ENCODE peak calls at places on chromosome 16, in eight cellular contexts. J is stimulated activated CD4-positive, alpha-beta T cell treated with anti-CD3 and anti-CD28 coated beads, Interleukin-1b, Interleukin-23, amount 100 ng/mL, for 24 hours; S is globus pallidus; U is AML-193; Z is osteoblast; H is stimulated activated naive CD4-positive, alpha-beta T cell; I is WTC11; F is AG10803. K is an unnamed sample.

GRCh38 chr16:67641779-67642708 is 2.9 kb upstream of the CARMIL2 start:
- DNase-seq in J (no peak), S (peak; percentile 75), U (no peak), Z (peak; percentile 92), H (no peak), I (no peak), F (peak; percentile 61), K (no peak)

GRCh38 chr16:89037261-89038152 is 56.1 kb upstream of the ACSF3 start:
- DNase-seq in J (no peak), S (no peak), U (peak; percentile 20), Z (peak; percentile 97), H (no peak), I (peak; percentile 78), F (peak; percentile 16), K (no peak)

GRCh38 chr16:1199342-1200013 is 25.6 kb downstream of the TPSG1 start:
- DNase-seq in J (no peak), S (no peak), U (no peak), Z (no peak), H (no peak), I (peak; percentile 33), F (no peak), K (no peak)

GRCh38 chr16:31393056-31393455 is at the start of gene ITGAD:
- DNase-seq in J (no peak), S (no peak), U (no peak), Z (no peak), H (no peak), I (no peak), F (no peak), K (no peak)

GRCh38 chr16:68902376-68903345 is 59.3 kb downstream of the TANGO6 start:
- DNase-seq in J (no peak), S (peak; percentile 70), U (peak; percentile 43), Z (no peak), H (no peak), I (peak; percentile 54), F (peak; percentile 42), K (no peak)

GRCh38 chr16:80296034-80296433 is 244.8 kb upstream of the DYNLRB2 start:
- DNase-seq in J (no peak), S (no peak), U (no peak), Z (no peak), H (no peak), I (no peak), F (no peak), K (no peak)

GRCh38 chr16:69465083-69465721 is 40.8 kb downstream of the CYB5B start:
- DNase-seq in J (no peak), S (no peak), U (no peak), Z (no peak), H (no peak), I (no peak), F (no peak), K (no peak)

GRCh38 chr16:49986351-49987124 is 38.5 kb upstream of the CNEP1R1 start:
- DNase-seq in J (no peak), S (no peak), U (no peak), Z (no peak), H (no peak), I (no peak), F (peak; percentile 59), K (no peak)

GRCh38 chr16:68762996-68763756 is 26.1 kb downstream of the CDH1 start:
- DNase-seq in J (no peak), S (peak; percentile 65), U (no peak), Z (no peak), H (no peak), I (peak; percentile 54), F (peak; percentile 78), K (no peak)

GRCh38 chr16:58960484-58960883 is 226.4 kb upstream of the GOT2 start:
- DNase-seq in J (no peak), S (no peak), U (no peak), Z (no peak), H (no peak), I (peak; percentile 46), F (no peak), K (no peak)

GRCh38 chr16:69814561-69814960 is 52.4 kb downstream of the WWP2 start:
- DNase-seq in J (no peak), S (no peak), U (no peak), Z (no peak), H (no peak), I (no peak), F (no peak), K (no peak)

GRCh38 chr16:67202956-67203493 is 4.1 kb downstream of the ELMO3 start:
- DNase-seq in J (no peak), S (no peak), U (no peak), Z (peak; percentile 83), H (no peak), I (no peak), F (no peak), K (no peak)

GRCh38 chr16:80883159-80883642 is 78.8 kb upstream of the CDYL2 start:
- DNase-seq in J (no peak), S (no peak), U (no peak), Z (no peak), H (no peak), I (no peak), F (no peak), K (no peak)

GRCh38 chr16:89274561-89275283 is 57.2 kb downstream of the ZNF778 start:
- DNase-seq in J (no peak), S (no peak), U (no peak), Z (no peak), H (no peak), I (no peak), F (no peak), K (no peak)

GRCh38 chr16:88566158-88566557 is 4.0 kb upstream of the ZC3H18 start:
- DNase-seq in J (peak; percentile 19), S (no peak), U (no peak), Z (no peak), H (no peak), I (no peak), F (peak; percentile 31), K (peak; percentile 25)

GRCh38 chr16:12027091-12027490 is 50.6 kb downstream of the SNX29 start:
- DNase-seq in J (no peak), S (no peak), U (no peak), Z (no peak), H (no peak), I (no peak), F (no peak), K (no peak)

GRCh38 chr16:84976644-84977400 is 34.5 kb downstream of the ZDHHC7 start:
- DNase-seq in J (no peak), S (peak; percentile 55), U (no peak), Z (peak; percentile 80), H (no peak), I (no peak), F (no peak), K (no peak)

GRCh38 chr16:8767176-8767575 is 30.3 kb downstream of the TMEM186 start:
- DNase-seq in J (no peak), S (no peak), U (no peak), Z (no peak), H (no peak), I (no peak), F (no peak), K (no peak)

GRCh38 chr16:49382916-49383315 is 9.3 kb downstream of the C16orf78 start:
- DNase-seq in J (no peak), S (no peak), U (no peak), Z (no peak), H (no peak), I (peak; percentile 57), F (no peak), K (no peak)

GRCh38 chr16:70738083-70738977 is 52.5 kb upstream of the MTSS2 start:
- DNase-seq in J (no peak), S (peak; percentile 48), U (no peak), Z (peak; percentile 94), H (no peak), I (peak; percentile 73), F (peak; percentile 92), K (no peak)

GRCh38 chr16:47413041-47413440 is 47.8 kb downstream of the ITFG1 start:
- DNase-seq in J (no peak), S (no peak), U (no peak), Z (no peak), H (no peak), I (no peak), F (no peak), K (no peak)

GRCh38 chr16:72198641-72199250 is 26.8 kb upstream of the PMFBP1 start:
- DNase-seq in J (no peak), S (peak; percentile 49), U (no peak), Z (no peak), H (no peak), I (peak; percentile 15), F (no peak), K (no peak)

K was measured in activated CD4-positive, CD25-positive, alpha-beta regulatory T cell.